ENCODE peak calls at places on chromosome 11, in seven cellular contexts. W is endothelial cell of umbilical vein, V is neuronal stem cell, Z is fibroblast of lung, H is colonic mucosa, L is neural progenitor cell, D is IMR-90. A is an unnamed sample.
A peak's percentile ranks its signal among the peaks of the same experiment; 100 is the strongest.

GRCh38 chr11:94507485-94507884 is 4.8 kb upstream of the C11orf97 start:
- DNase-seq in Z (no peak), W (no peak), V (no peak), L (no peak), D (no peak), H (no peak), A (no peak)

GRCh38 chr11:26792956-26793355 is 71.1 kb upstream of the SLC5A12 start:
- DNase-seq in H (no peak), V (no peak), W (no peak), Z (no peak), L (no peak), D (no peak), A (no peak)

GRCh38 chr11:253160-253885 is 16.5 kb downstream of the PSMD13 start:
- DNase-seq in D (no peak), L (no peak), W (no peak), V (no peak), Z (no peak), H (no peak), A (no peak)

GRCh38 chr11:119488256-119488995 is 65.5 kb upstream of the THY1 start:
- DNase-seq in Z (no peak), V (no peak), H (no peak), L (no peak), D (no peak), W (no peak), A (no peak)

GRCh38 chr11:134098566-134099184 is 29.8 kb downstream of the JAM3 start:
- DNase-seq in L (no peak), D (no peak), V (no peak), H (no peak), Z (no peak), W (no peak), A (no peak)

GRCh38 chr11:55719608-55720160 is 53.6 kb upstream of the OR5D13 start:
- DNase-seq in V (no peak), Z (no peak), L (no peak), D (no peak), H (no peak), W (no peak), A (no peak)

GRCh38 chr11:28756977-28757376 is 648.8 kb downstream of the METTL15 start:
- DNase-seq in H (no peak), W (peak; percentile 83), V (no peak), Z (peak; percentile 95), D (peak; percentile 89), L (no peak), A (peak; percentile 95)

GRCh38 chr11:122305426-122305825 is 189.4 kb upstream of the BLID start:
- DNase-seq in D (no peak), L (no peak), H (no peak), Z (no peak), V (no peak), W (no peak), A (no peak)

GRCh38 chr11:271316-271715 is 6.9 kb upstream of the NLRP6 start:
- DNase-seq in D (no peak), V (no peak), L (no peak), W (no peak), Z (no peak), H (peak; percentile 27), A (no peak)

GRCh38 chr11:59610289-59610688 is 5.3 kb downstream of the OSBP start:
- DNase-seq in L (no peak), V (no peak), W (no peak), H (no peak), D (no peak), Z (no peak), A (no peak)

GRCh38 chr11:17976651-17977050 is 36.2 kb downstream of the SERGEF start:
- DNase-seq in V (no peak), D (no peak), Z (no peak), L (no peak), W (no peak), H (no peak), A (no peak)

GRCh38 chr11:92211576-92212167 is 12.9 kb upstream of the FAT3 start:
- DNase-seq in D (peak; percentile 33), V (peak; percentile 33), Z (peak; percentile 31), H (no peak), L (peak; percentile 79), W (no peak), A (peak; percentile 12)

GRCh38 chr11:15170170-15170569 is 55.4 kb downstream of the INSC start:
- DNase-seq in H (no peak), L (no peak), D (peak; percentile 54), V (no peak), W (no peak), Z (peak; percentile 6), A (no peak)

GRCh38 chr11:109644158-109644557 is 222.2 kb downstream of the C11orf87 start:
- DNase-seq in V (no peak), Z (peak; percentile 4), D (no peak), W (no peak), H (no peak), L (peak; percentile 16), A (no peak)

GRCh38 chr11:44008698-44009097 is 39.1 kb upstream of the ACCSL start:
- DNase-seq in H (no peak), W (no peak), L (no peak), Z (no peak), V (no peak), D (no peak), A (no peak)

GRCh38 chr11:116694815-116695590 is 77.8 kb downstream of the BUD13 start:
- DNase-seq in L (no peak), W (no peak), Z (no peak), H (no peak), V (no peak), D (no peak), A (no peak)

GRCh38 chr11:78797559-78797958 is 222.9 kb upstream of the NARS2 start:
- DNase-seq in D (no peak), V (no peak), W (peak; percentile 28), Z (no peak), H (no peak), L (no peak), A (no peak)

GRCh38 chr11:33214187-33214586 is 43.0 kb upstream of the HIPK3 start:
- DNase-seq in D (no peak), W (no peak), L (no peak), V (no peak), H (no peak), Z (peak; percentile 45), A (peak; percentile 34)

DNA sequence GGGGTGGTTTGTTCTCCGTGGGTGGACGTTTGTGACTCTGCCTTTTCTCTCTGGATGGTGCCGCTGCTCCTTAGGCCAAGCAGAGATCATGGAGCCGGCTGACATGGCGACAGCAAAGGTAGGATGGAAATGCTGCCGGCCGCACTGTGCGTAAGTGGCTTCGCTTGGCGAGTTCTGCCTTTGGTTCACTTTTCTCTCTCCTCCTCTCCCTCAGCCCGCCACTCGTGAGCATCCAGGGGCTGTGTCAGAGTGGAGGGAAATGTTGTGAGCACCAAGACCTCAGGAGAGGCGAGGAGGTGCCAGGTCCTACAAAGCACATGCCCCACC is 80.5 kb downstream of the GRAMD1B start:
- DNase-seq in L (no peak), D (no peak), W (no peak), H (no peak), V (no peak), Z (no peak), A (no peak)
- H3K27ac ChIP-seq in L (no peak overlapping the region), D (no peak overlapping the region), W (no peak overlapping the region), H (no peak overlapping the region), V (peak overlapping the region; percentile 9), Z (no peak overlapping the region), A (no peak overlapping the region)

GRCh38 chr11:67303989-67304411 is 670 bp downstream of the SSH3 start:
- DNase-seq in Z (peak; percentile 14), H (peak; percentile 34), W (no peak), V (no peak), D (no peak), L (no peak), A (no peak)

GRCh38 chr11:67301951-67302516 is 1.3 kb upstream of the SSH3 start:
- DNase-seq in Z (peak; percentile 32), L (peak; percentile 71), W (no peak), D (peak; percentile 68), V (no peak), H (peak; percentile 78), A (no peak)

GRCh38 chr11:67301313-67301921 is 1.9 kb upstream of the SSH3 start:
- DNase-seq in V (no peak), D (no peak), H (peak; percentile 24), L (no peak), Z (no peak), W (no peak), A (no peak)

GRCh38 chr11:67303132-67303988 is at the start of gene SSH3:
- DNase-seq in V (peak; percentile 61), D (peak; percentile 34), H (peak; percentile 90), L (peak; percentile 87), Z (peak; percentile 58), W (peak; percentile 55), A (peak; percentile 33)

DNA sequence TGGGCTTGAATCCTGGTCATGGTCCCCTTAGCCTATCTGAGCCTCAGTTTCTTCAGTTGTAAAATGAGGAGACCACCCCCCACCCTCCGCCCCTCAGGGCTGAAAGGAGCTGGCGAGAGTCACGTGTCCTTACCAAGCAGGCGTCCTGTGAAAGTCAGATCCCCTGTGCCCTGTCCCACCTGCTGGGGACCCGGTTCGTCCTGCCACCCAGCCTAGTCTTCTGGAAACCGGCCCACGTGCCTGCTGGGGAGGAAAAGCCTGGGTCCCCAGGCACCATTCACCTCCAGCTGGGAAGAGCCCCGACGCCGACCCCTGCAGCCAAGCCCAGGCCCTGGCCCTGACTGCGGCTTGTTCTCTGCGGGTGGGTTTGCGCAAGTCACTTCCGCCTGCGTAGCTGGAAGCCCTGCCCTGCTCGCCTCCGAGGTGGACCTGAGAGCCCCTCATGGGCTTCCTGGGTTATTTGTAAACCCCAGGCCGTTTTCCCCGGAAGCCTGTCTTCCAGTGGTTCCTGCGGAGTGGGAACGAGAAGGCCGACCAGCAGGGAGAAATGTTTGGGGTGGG is 679 bp upstream of the SSH3 start:
- DNase-seq in H (peak; percentile 49), D (peak; percentile 10), L (peak; percentile 78), V (no peak), W (no peak), Z (no peak), A (no peak)
- H3K9ac ChIP-seq in H (peak overlapping the region; percentile 94), D (peak overlapping the region; percentile 39), L (no peak overlapping the region), V (peak overlapping the region; percentile 60), W (no peak overlapping the region), Z (no peak overlapping the region), A (peak overlapping the region; percentile 76)

GRCh38 chr11:63909621-63910506 is 7.1 kb downstream of the RCOR2 start:
- DNase-seq in W (no peak), H (no peak), V (peak; percentile 51), D (no peak), Z (no peak), L (peak; percentile 78), A (no peak)
- H3K4me3 ChIP-seq in W (no peak overlapping the region), H (no peak overlapping the region), V (no peak overlapping the region), D (no peak overlapping the region), Z (no peak overlapping the region), L (peak overlapping the region; percentile 2), A (no peak overlapping the region)

GRCh38 chr11:76267563-76267962 is 61.3 kb upstream of the WNT11 start:
- DNase-seq in V (no peak), D (peak; percentile 11), W (no peak), L (no peak), Z (no peak), H (no peak), A (no peak)

GRCh38 chr11:76263657-76264056 is 57.4 kb upstream of the WNT11 start:
- DNase-seq in Z (no peak), V (no peak), L (no peak), W (no peak), D (no peak), H (no peak), A (no peak)

GRCh38 chr11:76266701-76267100 is 60.4 kb upstream of the WNT11 start:
- DNase-seq in L (no peak), V (no peak), D (no peak), H (no peak), Z (no peak), W (no peak), A (no peak)

GRCh38 chr11:76266269-76266668 is 60.0 kb upstream of the WNT11 start:
- DNase-seq in D (peak; percentile 79), H (no peak), V (no peak), L (no peak), W (no peak), Z (peak; percentile 80), A (peak; percentile 78)

GRCh38 chr11:76265771-76266241 is 59.5 kb upstream of the WNT11 start:
- DNase-seq in L (no peak), W (no peak), D (no peak), Z (peak; percentile 22), V (no peak), H (no peak), A (peak; percentile 3)
- H3K27ac ChIP-seq in L (no peak overlapping the region), W (no peak overlapping the region), D (no peak overlapping the region), Z (no peak overlapping the region), V (no peak overlapping the region), H (no peak overlapping the region), A (no peak overlapping the region)

A was measured in astrocyte.